ENCODE peak calls at places on chromosomes 6 and 20, in eight cellular contexts. L is astrocyte of the cerebellum, K is AG09309, P is tibial artery, X is fibroblast of mammary gland, N is endodermal cell, G is dorsolateral prefrontal cortex, Q is fibroblast of lung. M is an unnamed sample.

GRCh38 chr20:62744761-62745160 is 36.1 kb downstream of the NTSR1 start:
- DNase-seq in L (no peak), K (no peak), P (no peak), X (no peak), N (no peak), G (peak; percentile 27), Q (no peak), M (no peak)

GRCh38 chr6:139150915-139151314 is 16.0 kb downstream of the HECA start:
- DNase-seq in L (no peak), K (no peak), P (no peak), X (no peak), N (no peak), G (no peak), Q (no peak), M (no peak)

GRCh38 chr6:84027340-84028183 is 6.0 kb upstream of the MRAP2 start:
- DNase-seq in L (peak; percentile 29), K (peak; percentile 79), P (peak; percentile 38), X (peak; percentile 29), N (no peak), G (no peak), Q (peak; percentile 77), M (no peak)

GRCh38 chr20:20953738-20954657 is 152.2 kb downstream of the LINC00237 start:
- DNase-seq in L (no peak), K (no peak), P (no peak), X (no peak), N (no peak), G (no peak), Q (no peak), M (no peak)

GRCh38 chr6:75409286-75409685 is 84.3 kb downstream of the FILIP1 start:
- DNase-seq in L (no peak), K (no peak), P (no peak), X (peak; percentile 49), N (no peak), G (no peak), Q (peak; percentile 69), M (no peak)

GRCh38 chr20:20594171-20594530 is 118.3 kb downstream of the RALGAPA2 start:
- DNase-seq in L (no peak), K (no peak), P (no peak), X (peak; percentile 46), N (no peak), G (no peak), Q (peak; percentile 15), M (no peak)

GRCh38 chr20:44223721-44224120 is 13.2 kb upstream of the OSER1 start:
- DNase-seq in L (no peak), K (no peak), P (no peak), X (no peak), N (no peak), G (no peak), Q (no peak), M (no peak)

GRCh38 chr6:1437553-1438406 is 48.4 kb downstream of the FOXF2 start:
- DNase-seq in L (no peak), K (no peak), P (no peak), X (no peak), N (peak; percentile 67), G (no peak), Q (no peak), M (no peak)

GRCh38 chr6:143539723-143540122 is 28.2 kb upstream of the FUCA2 start:
- DNase-seq in L (no peak), K (no peak), P (no peak), X (no peak), N (peak; percentile 74), G (no peak), Q (no peak), M (no peak)

GRCh38 chr20:6744171-6744570 is 23.3 kb upstream of the BMP2 start:
- DNase-seq in L (no peak), K (no peak), P (no peak), X (no peak), N (no peak), G (no peak), Q (no peak), M (no peak)

GRCh38 chr20:54340667-54341081 is 132.8 kb downstream of the PFDN4 start:
- DNase-seq in L (peak; percentile 60), K (peak; percentile 43), P (no peak), X (peak; percentile 87), N (no peak), G (no peak), Q (peak; percentile 85), M (no peak)

GRCh38 chr6:137233561-137234504 is 14.6 kb upstream of the IFNGR1 start:
- DNase-seq in L (peak; percentile 69), K (peak; percentile 88), P (peak; percentile 58), X (peak; percentile 98), N (no peak), G (no peak), Q (peak; percentile 77), M (no peak)

DNA sequence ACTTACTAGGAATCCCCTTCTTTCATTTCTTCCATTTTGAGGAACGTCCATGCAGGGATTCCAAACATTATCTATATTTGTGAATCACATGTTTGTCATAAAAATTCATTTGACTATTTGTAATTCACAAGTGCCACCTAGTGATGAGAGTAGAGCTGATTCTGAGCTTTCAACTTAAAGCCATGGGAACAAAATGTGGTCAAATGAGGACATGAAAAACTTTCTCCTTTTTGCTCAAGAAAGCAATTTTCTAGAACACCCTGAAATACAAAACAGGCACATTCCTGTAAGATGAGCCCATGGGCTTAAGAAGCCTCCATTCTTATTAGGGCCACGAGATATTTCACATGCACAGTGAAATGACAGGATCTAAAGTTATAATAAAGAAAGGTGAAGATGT is 12.3 kb downstream of the MAP3K7 start:
- DNase-seq in L (peak; percentile 32), K (no peak), P (no peak), X (peak; percentile 53), N (no peak), G (no peak), Q (peak; percentile 18), M (peak; percentile 16)
- TF ChIP-seq CTCF in L (peak; percentile 12), K (no peak), P (no peak), X (peak; percentile 15), N (no peak), G (peak; percentile 38), Q (no peak), M (peak; percentile 24)

GRCh38 chr6:113461153-113461897 is 395.8 kb upstream of the MARCKS start:
- DNase-seq in L (no peak), K (no peak), P (no peak), X (peak; percentile 41), N (no peak), G (no peak), Q (peak; percentile 65), M (no peak)
- TF ChIP-seq CTCF in L (peak; percentile 37), K (peak; percentile 32), P (no peak), X (peak; percentile 27), N (peak; percentile 77), G (no peak), Q (peak; percentile 18), M (peak; percentile 45)

GRCh38 chr6:95087394-95088097 is 489.8 kb upstream of the MANEA start:
- DNase-seq in L (peak; percentile 89), K (no peak), P (no peak), X (peak; percentile 66), N (no peak), G (no peak), Q (peak; percentile 89), M (peak; percentile 91)

GRCh38 chr6:95084867-95085266 is 492.5 kb upstream of the MANEA start:
- DNase-seq in L (no peak), K (no peak), P (no peak), X (no peak), N (peak; percentile 48), G (peak; percentile 43), Q (no peak), M (no peak)

GRCh38 chr6:95081949-95082348 is 495.4 kb upstream of the MANEA start:
- DNase-seq in L (no peak), K (no peak), P (no peak), X (no peak), N (no peak), G (no peak), Q (no peak), M (no peak)

GRCh38 chr6:95081231-95081630 is 496.1 kb upstream of the MANEA start:
- DNase-seq in L (no peak), K (no peak), P (no peak), X (no peak), N (no peak), G (no peak), Q (no peak), M (no peak)

GRCh38 chr6:95083506-95083905 is 493.8 kb upstream of the MANEA start:
- DNase-seq in L (no peak), K (no peak), P (no peak), X (no peak), N (no peak), G (no peak), Q (no peak), M (no peak)
- TF ChIP-seq CTCF in L (no peak), K (no peak), P (no peak), X (no peak), N (no peak), G (no peak), Q (no peak), M (no peak)

GRCh38 chr20:4022386-4023350 is 7.3 kb upstream of the RNF24 start:
- DNase-seq in L (no peak), K (no peak), P (no peak), X (peak; percentile 70), N (peak; percentile 90), G (no peak), Q (no peak), M (no peak)

GRCh38 chr20:4027590-4028265 is 12.4 kb upstream of the RNF24 start:
- DNase-seq in L (no peak), K (no peak), P (no peak), X (no peak), N (no peak), G (no peak), Q (no peak), M (no peak)

GRCh38 chr20:4025125-4025524 is 9.8 kb upstream of the RNF24 start:
- DNase-seq in L (no peak), K (no peak), P (no peak), X (no peak), N (no peak), G (no peak), Q (no peak), M (no peak)

GRCh38 chr20:4025679-4026078 is 10.3 kb upstream of the RNF24 start:
- DNase-seq in L (no peak), K (no peak), P (no peak), X (no peak), N (no peak), G (no peak), Q (no peak), M (no peak)

GRCh38 chr20:4026093-4026601 is 10.8 kb upstream of the RNF24 start:
- DNase-seq in L (peak; percentile 40), K (no peak), P (no peak), X (peak; percentile 94), N (peak; percentile 80), G (no peak), Q (peak; percentile 84), M (no peak)
- TF ChIP-seq CTCF in L (peak; percentile 66), K (peak; percentile 64), P (peak; percentile 45), X (peak; percentile 81), N (peak; percentile 70), G (no peak), Q (peak; percentile 52), M (peak; percentile 22)